ENCODE peak calls at places on chromosomes 4 and X, in nine cellular contexts. I is astrocyte of the spinal cord; X is neural crest cell; A is stimulated activated CD4-positive, alpha-beta T cell treated with anti-CD3 and anti-CD28 coated beads, Interleukin-15, amount 100 ng/mL, for 48 hours; K is nephron progenitor cell; E is MV-4-11; J is activated CD8-positive, alpha-beta memory T cell treated with anti-CD3 and anti-CD28 coated beads, Interleukin-2, amount 50 U/mL, for 4 hours; Z is NCI-H1436 treated with DMSO at 0.1 percent for 48 hours; S is DMS153. L is an unnamed sample.

GRCh38 chrX:135328421-135329005 is 19.2 kb downstream of the ETDC start:
- DNase-seq in I (peak; percentile 20), X (no peak), A (no peak), K (no peak), E (no peak), J (no peak), Z (no peak), S (no peak), L (no peak)

GRCh38 chr4:153490985-153491483 is 24.9 kb downstream of the TMEM131L start:
- DNase-seq in I (no peak), X (no peak), A (no peak), K (no peak), E (no peak), J (no peak), Z (no peak), S (no peak), L (no peak)

GRCh38 chrX:149504226-149504914 is 736 bp downstream of the IDS start:
- DNase-seq in I (no peak), X (no peak), A (peak; percentile 69), K (peak; percentile 23), E (no peak), J (peak; percentile 55), Z (peak; percentile 29), S (peak; percentile 74), L (peak; percentile 41)

GRCh38 chrX:137915466-137915865 is 349.5 kb downstream of the ZIC3 start:
- DNase-seq in I (no peak), X (no peak), A (no peak), K (no peak), E (no peak), J (no peak), Z (no peak), S (no peak), L (no peak)

GRCh38 chr4:21470531-21470930 is 478.0 kb downstream of the KCNIP4 start:
- DNase-seq in I (peak; percentile 67), X (no peak), A (no peak), K (no peak), E (peak; percentile 84), J (no peak), Z (no peak), S (no peak), L (peak; percentile 26)

GRCh38 chr4:189081831-189082230 is 858.8 kb upstream of the FRG1 start:
- DNase-seq in I (no peak), X (no peak), A (no peak), K (no peak), E (no peak), J (no peak), Z (no peak), S (no peak), L (no peak)

GRCh38 chrX:88146577-88146976 is 600.4 kb upstream of the CPXCR1 start:
- DNase-seq in I (no peak), X (no peak), A (no peak), K (no peak), E (no peak), J (no peak), Z (no peak), S (no peak), L (no peak)

GRCh38 chr4:150078041-150078995 is at the start of gene DCLK2:
- DNase-seq in I (peak; percentile 93), X (peak; percentile 66), A (no peak), K (peak; percentile 82), E (peak; percentile 28), J (no peak), Z (peak; percentile 40), S (peak; percentile 58), L (peak; percentile 79)

GRCh38 chrX:30620980-30621716 is 32.1 kb upstream of the GK start:
- DNase-seq in I (peak; percentile 79), X (no peak), A (no peak), K (no peak), E (peak; percentile 83), J (no peak), Z (no peak), S (no peak), L (peak; percentile 32)

L was measured in hepatocyte.